ENCODE peak calls at places on chromosomes 1 and 21, in ten cellular contexts. One of them, this sample, is unnamed.
A peak's percentile ranks its signal among the peaks of the same experiment; 100 is the strongest.

GRCh38 chr1:229271448-229272120 is 673 bp downstream of the RAB4A start:
- DNase-seq in effector memory CD8-positive, alpha-beta T cell: peak; percentile 16
- DNase-seq in ovary: peak; percentile 33
- DNase-seq in stromal cell of bone marrow: no peak
- DNase-seq in activated CD4-positive, alpha-beta T cell treated with anti-CD3 and anti-CD28 coated beads for 4 hours: peak; percentile 42
- DNase-seq in smooth muscle cell of the brain vasculature: no peak
- DNase-seq in T-helper 17 cell: peak; percentile 21
- DNase-seq in mesothelial cell of epicardium: no peak
- DNase-seq in omental fat pad: no peak
- DNase-seq in HAP-1: peak; percentile 55
- DNase-seq in this sample: no peak

GRCh38 chr1:54118704-54119103 is 34.1 kb downstream of the CDCP2 start:
- DNase-seq in effector memory CD8-positive, alpha-beta T cell: no peak
- DNase-seq in smooth muscle cell of the brain vasculature: no peak
- DNase-seq in omental fat pad: no peak
- DNase-seq in ovary: no peak
- DNase-seq in mesothelial cell of epicardium: no peak
- DNase-seq in stromal cell of bone marrow: peak; percentile 61
- DNase-seq in activated CD4-positive, alpha-beta T cell treated with anti-CD3 and anti-CD28 coated beads for 4 hours: no peak
- DNase-seq in HAP-1: no peak
- DNase-seq in T-helper 17 cell: no peak
- DNase-seq in this sample: no peak

GRCh38 chr1:32771561-32772280 is 45.4 kb downstream of the YARS1 start:
- DNase-seq in HAP-1: no peak
- DNase-seq in mesothelial cell of epicardium: no peak
- DNase-seq in T-helper 17 cell: no peak
- DNase-seq in ovary: peak; percentile 44
- DNase-seq in omental fat pad: no peak
- DNase-seq in effector memory CD8-positive, alpha-beta T cell: no peak
- DNase-seq in stromal cell of bone marrow: no peak
- DNase-seq in smooth muscle cell of the brain vasculature: no peak
- DNase-seq in activated CD4-positive, alpha-beta T cell treated with anti-CD3 and anti-CD28 coated beads for 4 hours: no peak
- DNase-seq in this sample: no peak

GRCh38 chr1:235670157-235670776 is 20.7 kb upstream of the GNG4 start:
- DNase-seq in T-helper 17 cell: no peak
- DNase-seq in omental fat pad: no peak
- DNase-seq in effector memory CD8-positive, alpha-beta T cell: no peak
- DNase-seq in ovary: no peak
- DNase-seq in stromal cell of bone marrow: no peak
- DNase-seq in smooth muscle cell of the brain vasculature: no peak
- DNase-seq in activated CD4-positive, alpha-beta T cell treated with anti-CD3 and anti-CD28 coated beads for 4 hours: no peak
- DNase-seq in HAP-1: no peak
- DNase-seq in mesothelial cell of epicardium: no peak
- DNase-seq in this sample: no peak

GRCh38 chr1:21594495-21594894 is 74.7 kb downstream of the RAP1GAP start:
- DNase-seq in ovary: no peak
- DNase-seq in HAP-1: no peak
- DNase-seq in activated CD4-positive, alpha-beta T cell treated with anti-CD3 and anti-CD28 coated beads for 4 hours: no peak
- DNase-seq in T-helper 17 cell: no peak
- DNase-seq in effector memory CD8-positive, alpha-beta T cell: no peak
- DNase-seq in stromal cell of bone marrow: no peak
- DNase-seq in omental fat pad: no peak
- DNase-seq in smooth muscle cell of the brain vasculature: no peak
- DNase-seq in mesothelial cell of epicardium: no peak
- DNase-seq in this sample: no peak

GRCh38 chr1:62288669-62289068 is 30.6 kb downstream of the KANK4 start:
- DNase-seq in omental fat pad: no peak
- DNase-seq in effector memory CD8-positive, alpha-beta T cell: no peak
- DNase-seq in stromal cell of bone marrow: no peak
- DNase-seq in HAP-1: no peak
- DNase-seq in mesothelial cell of epicardium: no peak
- DNase-seq in ovary: no peak
- DNase-seq in smooth muscle cell of the brain vasculature: no peak
- DNase-seq in activated CD4-positive, alpha-beta T cell treated with anti-CD3 and anti-CD28 coated beads for 4 hours: no peak
- DNase-seq in T-helper 17 cell: no peak
- DNase-seq in this sample: no peak

GRCh38 chr1:191592111-191592510 is 566.2 kb upstream of the RGS18 start:
- DNase-seq in stromal cell of bone marrow: no peak
- DNase-seq in omental fat pad: no peak
- DNase-seq in mesothelial cell of epicardium: no peak
- DNase-seq in HAP-1: no peak
- DNase-seq in effector memory CD8-positive, alpha-beta T cell: no peak
- DNase-seq in T-helper 17 cell: no peak
- DNase-seq in activated CD4-positive, alpha-beta T cell treated with anti-CD3 and anti-CD28 coated beads for 4 hours: no peak
- DNase-seq in smooth muscle cell of the brain vasculature: no peak
- DNase-seq in ovary: no peak
- DNase-seq in this sample: no peak

GRCh38 chr21:39867198-39867650 is at the start of gene PCP4:
- DNase-seq in stromal cell of bone marrow: no peak
- DNase-seq in smooth muscle cell of the brain vasculature: no peak
- DNase-seq in mesothelial cell of epicardium: peak; percentile 47
- DNase-seq in HAP-1: peak; percentile 32
- DNase-seq in omental fat pad: peak; percentile 26
- DNase-seq in activated CD4-positive, alpha-beta T cell treated with anti-CD3 and anti-CD28 coated beads for 4 hours: no peak
- DNase-seq in ovary: peak; percentile 32
- DNase-seq in effector memory CD8-positive, alpha-beta T cell: no peak
- DNase-seq in T-helper 17 cell: no peak
- DNase-seq in this sample: peak; percentile 52

GRCh38 chr1:12587981-12588620 is 29.9 kb downstream of the DHRS3 start:
- DNase-seq in omental fat pad: no peak
- DNase-seq in smooth muscle cell of the brain vasculature: no peak
- DNase-seq in ovary: no peak
- DNase-seq in mesothelial cell of epicardium: no peak
- DNase-seq in T-helper 17 cell: no peak
- DNase-seq in stromal cell of bone marrow: no peak
- DNase-seq in HAP-1: no peak
- DNase-seq in effector memory CD8-positive, alpha-beta T cell: no peak
- DNase-seq in activated CD4-positive, alpha-beta T cell treated with anti-CD3 and anti-CD28 coated beads for 4 hours: no peak
- DNase-seq in this sample: no peak

GRCh38 chr1:245894843-245895242 is 612.2 kb downstream of the SMYD3 start:
- DNase-seq in mesothelial cell of epicardium: no peak
- DNase-seq in HAP-1: no peak
- DNase-seq in omental fat pad: no peak
- DNase-seq in stromal cell of bone marrow: no peak
- DNase-seq in effector memory CD8-positive, alpha-beta T cell: no peak
- DNase-seq in T-helper 17 cell: no peak
- DNase-seq in smooth muscle cell of the brain vasculature: no peak
- DNase-seq in ovary: no peak
- DNase-seq in activated CD4-positive, alpha-beta T cell treated with anti-CD3 and anti-CD28 coated beads for 4 hours: no peak
- DNase-seq in this sample: no peak

GRCh38 chr1:227131193-227131592 is 187.1 kb downstream of the CDC42BPA start:
- DNase-seq in stromal cell of bone marrow: peak; percentile 18
- DNase-seq in smooth muscle cell of the brain vasculature: no peak
- DNase-seq in HAP-1: no peak
- DNase-seq in T-helper 17 cell: no peak
- DNase-seq in omental fat pad: no peak
- DNase-seq in effector memory CD8-positive, alpha-beta T cell: no peak
- DNase-seq in mesothelial cell of epicardium: no peak
- DNase-seq in activated CD4-positive, alpha-beta T cell treated with anti-CD3 and anti-CD28 coated beads for 4 hours: no peak
- DNase-seq in ovary: no peak
- DNase-seq in this sample: no peak

GRCh38 chr1:23868848-23869450 is 859 bp upstream of the FUCA1 start:
- DNase-seq in HAP-1: no peak
- DNase-seq in ovary: no peak
- DNase-seq in T-helper 17 cell: no peak
- DNase-seq in activated CD4-positive, alpha-beta T cell treated with anti-CD3 and anti-CD28 coated beads for 4 hours: no peak
- DNase-seq in effector memory CD8-positive, alpha-beta T cell: no peak
- DNase-seq in omental fat pad: no peak
- DNase-seq in stromal cell of bone marrow: no peak
- DNase-seq in mesothelial cell of epicardium: no peak
- DNase-seq in smooth muscle cell of the brain vasculature: no peak
- DNase-seq in this sample: no peak

GRCh38 chr1:27598902-27599528 is 4.9 kb downstream of the AHDC1 start:
- DNase-seq in smooth muscle cell of the brain vasculature: no peak
- DNase-seq in stromal cell of bone marrow: peak; percentile 83
- DNase-seq in effector memory CD8-positive, alpha-beta T cell: no peak
- DNase-seq in activated CD4-positive, alpha-beta T cell treated with anti-CD3 and anti-CD28 coated beads for 4 hours: peak; percentile 62
- DNase-seq in ovary: peak; percentile 92
- DNase-seq in T-helper 17 cell: no peak
- DNase-seq in omental fat pad: no peak
- DNase-seq in mesothelial cell of epicardium: no peak
- DNase-seq in HAP-1: no peak
- DNase-seq in this sample: no peak

GRCh38 chr1:209633335-209633997 is 18.8 kb downstream of the LAMB3 start:
- DNase-seq in T-helper 17 cell: no peak
- DNase-seq in omental fat pad: no peak
- DNase-seq in effector memory CD8-positive, alpha-beta T cell: no peak
- DNase-seq in ovary: no peak
- DNase-seq in mesothelial cell of epicardium: no peak
- DNase-seq in stromal cell of bone marrow: no peak
- DNase-seq in activated CD4-positive, alpha-beta T cell treated with anti-CD3 and anti-CD28 coated beads for 4 hours: no peak
- DNase-seq in smooth muscle cell of the brain vasculature: no peak
- DNase-seq in HAP-1: no peak
- DNase-seq in this sample: no peak

GRCh38 chr1:24457866-24458265 is 42.3 kb downstream of the NIPAL3 start:
- DNase-seq in smooth muscle cell of the brain vasculature: no peak
- DNase-seq in activated CD4-positive, alpha-beta T cell treated with anti-CD3 and anti-CD28 coated beads for 4 hours: no peak
- DNase-seq in effector memory CD8-positive, alpha-beta T cell: no peak
- DNase-seq in T-helper 17 cell: no peak
- DNase-seq in omental fat pad: no peak
- DNase-seq in HAP-1: no peak
- DNase-seq in ovary: no peak
- DNase-seq in mesothelial cell of epicardium: no peak
- DNase-seq in stromal cell of bone marrow: no peak
- DNase-seq in this sample: no peak

GRCh38 chr1:31669433-31669785 is 24.7 kb upstream of the PEF1 start:
- DNase-seq in HAP-1: no peak
- DNase-seq in mesothelial cell of epicardium: no peak
- DNase-seq in stromal cell of bone marrow: no peak
- DNase-seq in effector memory CD8-positive, alpha-beta T cell: no peak
- DNase-seq in omental fat pad: no peak
- DNase-seq in ovary: no peak
- DNase-seq in smooth muscle cell of the brain vasculature: no peak
- DNase-seq in activated CD4-positive, alpha-beta T cell treated with anti-CD3 and anti-CD28 coated beads for 4 hours: no peak
- DNase-seq in T-helper 17 cell: no peak
- DNase-seq in this sample: no peak

GRCh38 chr21:46005081-46005480 is 23.5 kb downstream of the COL6A1 start:
- DNase-seq in activated CD4-positive, alpha-beta T cell treated with anti-CD3 and anti-CD28 coated beads for 4 hours: no peak
- DNase-seq in ovary: peak; percentile 22
- DNase-seq in stromal cell of bone marrow: no peak
- DNase-seq in smooth muscle cell of the brain vasculature: no peak
- DNase-seq in mesothelial cell of epicardium: no peak
- DNase-seq in effector memory CD8-positive, alpha-beta T cell: no peak
- DNase-seq in omental fat pad: peak; percentile 10
- DNase-seq in HAP-1: no peak
- DNase-seq in T-helper 17 cell: no peak
- DNase-seq in this sample: no peak

GRCh38 chr1:179091691-179092165 is 9.9 kb downstream of the TOR3A start:
- DNase-seq in HAP-1: no peak
- DNase-seq in stromal cell of bone marrow: peak; percentile 72
- DNase-seq in T-helper 17 cell: no peak
- DNase-seq in omental fat pad: no peak
- DNase-seq in effector memory CD8-positive, alpha-beta T cell: no peak
- DNase-seq in mesothelial cell of epicardium: no peak
- DNase-seq in activated CD4-positive, alpha-beta T cell treated with anti-CD3 and anti-CD28 coated beads for 4 hours: no peak
- DNase-seq in smooth muscle cell of the brain vasculature: no peak
- DNase-seq in ovary: peak; percentile 74
- DNase-seq in this sample: no peak

GRCh38 chr1:93636712-93637111 is 44.9 kb downstream of the BCAR3 start:
- DNase-seq in stromal cell of bone marrow: no peak
- DNase-seq in omental fat pad: no peak
- DNase-seq in mesothelial cell of epicardium: no peak
- DNase-seq in effector memory CD8-positive, alpha-beta T cell: no peak
- DNase-seq in activated CD4-positive, alpha-beta T cell treated with anti-CD3 and anti-CD28 coated beads for 4 hours: no peak
- DNase-seq in ovary: no peak
- DNase-seq in T-helper 17 cell: no peak
- DNase-seq in smooth muscle cell of the brain vasculature: no peak
- DNase-seq in HAP-1: no peak
- DNase-seq in this sample: no peak

GRCh38 chr1:196557797-196558196 is 50.4 kb downstream of the KCNT2 start:
- DNase-seq in HAP-1: no peak
- DNase-seq in activated CD4-positive, alpha-beta T cell treated with anti-CD3 and anti-CD28 coated beads for 4 hours: no peak
- DNase-seq in omental fat pad: no peak
- DNase-seq in ovary: no peak
- DNase-seq in mesothelial cell of epicardium: no peak
- DNase-seq in stromal cell of bone marrow: no peak
- DNase-seq in smooth muscle cell of the brain vasculature: no peak
- DNase-seq in T-helper 17 cell: no peak
- DNase-seq in effector memory CD8-positive, alpha-beta T cell: no peak
- DNase-seq in this sample: no peak

GRCh38 chr21:42654179-42654912 is 925 bp downstream of the PDE9A start:
- DNase-seq in effector memory CD8-positive, alpha-beta T cell: no peak
- DNase-seq in HAP-1: peak; percentile 64
- DNase-seq in stromal cell of bone marrow: no peak
- DNase-seq in smooth muscle cell of the brain vasculature: no peak
- DNase-seq in ovary: no peak
- DNase-seq in T-helper 17 cell: no peak
- DNase-seq in activated CD4-positive, alpha-beta T cell treated with anti-CD3 and anti-CD28 coated beads for 4 hours: no peak
- DNase-seq in omental fat pad: no peak
- DNase-seq in mesothelial cell of epicardium: no peak
- DNase-seq in this sample: no peak

GRCh38 chr1:233082778-233083550 is 132.6 kb downstream of the NTPCR start:
- DNase-seq in effector memory CD8-positive, alpha-beta T cell: no peak
- DNase-seq in T-helper 17 cell: no peak
- DNase-seq in HAP-1: no peak
- DNase-seq in smooth muscle cell of the brain vasculature: no peak
- DNase-seq in mesothelial cell of epicardium: no peak
- DNase-seq in activated CD4-positive, alpha-beta T cell treated with anti-CD3 and anti-CD28 coated beads for 4 hours: no peak
- DNase-seq in omental fat pad: no peak
- DNase-seq in stromal cell of bone marrow: no peak
- DNase-seq in ovary: no peak
- DNase-seq in this sample: no peak

GRCh38 chr1:10599194-10599861 is 124.6 kb downstream of the PEX14 start:
- DNase-seq in HAP-1: no peak
- DNase-seq in effector memory CD8-positive, alpha-beta T cell: no peak
- DNase-seq in activated CD4-positive, alpha-beta T cell treated with anti-CD3 and anti-CD28 coated beads for 4 hours: no peak
- DNase-seq in stromal cell of bone marrow: peak; percentile 26
- DNase-seq in omental fat pad: no peak
- DNase-seq in T-helper 17 cell: no peak
- DNase-seq in ovary: no peak
- DNase-seq in mesothelial cell of epicardium: no peak
- DNase-seq in smooth muscle cell of the brain vasculature: no peak
- DNase-seq in this sample: no peak

GRCh38 chr1:97726386-97726785 is 194.4 kb downstream of the DPYD start:
- DNase-seq in mesothelial cell of epicardium: no peak
- DNase-seq in omental fat pad: no peak
- DNase-seq in stromal cell of bone marrow: no peak
- DNase-seq in T-helper 17 cell: no peak
- DNase-seq in effector memory CD8-positive, alpha-beta T cell: no peak
- DNase-seq in smooth muscle cell of the brain vasculature: no peak
- DNase-seq in ovary: no peak
- DNase-seq in HAP-1: no peak
- DNase-seq in activated CD4-positive, alpha-beta T cell treated with anti-CD3 and anti-CD28 coated beads for 4 hours: no peak
- DNase-seq in this sample: no peak

GRCh38 chr1:156705321-156705917 is at the start of gene CRABP2:
- DNase-seq in ovary: peak; percentile 51
- DNase-seq in mesothelial cell of epicardium: peak; percentile 51
- DNase-seq in effector memory CD8-positive, alpha-beta T cell: peak; percentile 25
- DNase-seq in stromal cell of bone marrow: no peak
- DNase-seq in T-helper 17 cell: peak; percentile 33
- DNase-seq in omental fat pad: no peak
- DNase-seq in activated CD4-positive, alpha-beta T cell treated with anti-CD3 and anti-CD28 coated beads for 4 hours: peak; percentile 28
- DNase-seq in smooth muscle cell of the brain vasculature: no peak
- DNase-seq in HAP-1: peak; percentile 72
- DNase-seq in this sample: no peak